ENCODE peak calls at places on chromosome 18, in seven cellular contexts. X is activated naive CD4-positive, alpha-beta T cell; E is omental fat pad; Q is HTR-8/SVneo; S is bronchial epithelial cell; V is brain microvascular endothelial cell; I is lower lobe of right lung. O is an unnamed sample.

GRCh38 chr18:48834421-48835011 is 116.2 kb downstream of the SMAD7 start:
- DNase-seq in X (peak), E (peak), Q (peak), S (peak), V (peak), I (peak), O (peak)

GRCh38 chr18:79323471-79323870 is 72.3 kb upstream of the NFATC1 start:
- DNase-seq in X (no peak), E (no peak), Q (no peak), S (no peak), V (no peak), I (no peak), O (no peak)

GRCh38 chr18:26579941-26580618 is 31.7 kb upstream of the KCTD1 start:
- DNase-seq in X (no peak), E (no peak), Q (no peak), S (peak), V (no peak), I (peak), O (peak)

GRCh38 chr18:33849731-33850130 is 271.7 kb downstream of the ASXL3 start:
- DNase-seq in X (no peak), E (no peak), Q (no peak), S (no peak), V (no peak), I (no peak), O (no peak)

GRCh38 chr18:80120932-80121331 is 11.9 kb downstream of the ADNP2 start:
- DNase-seq in X (no peak), E (no peak), Q (no peak), S (no peak), V (no peak), I (no peak), O (no peak)

GRCh38 chr18:13463526-13463925 is 245.0 kb downstream of the LDLRAD4 start:
- DNase-seq in X (no peak), E (no peak), Q (no peak), S (no peak), V (no peak), I (no peak), O (no peak)

GRCh38 chr18:79451237-79452125 is 55.8 kb downstream of the NFATC1 start:
- DNase-seq in X (no peak), E (no peak), Q (no peak), S (no peak), V (no peak), I (no peak), O (no peak)

GRCh38 chr18:11518788-11519685 is 90.4 kb upstream of the SLC35G4 start:
- DNase-seq in X (no peak), E (no peak), Q (peak), S (peak), V (peak), I (no peak), O (peak)

GRCh38 chr18:8288447-8289213 is 320.6 kb upstream of the RAB12 start:
- DNase-seq in X (no peak), E (no peak), Q (no peak), S (no peak), V (no peak), I (no peak), O (no peak)

GRCh38 chr18:49491534-49491856 is 4.5 kb upstream of the C18orf32 start:
- DNase-seq in X (no peak), E (no peak), Q (no peak), S (no peak), V (no peak), I (no peak), O (no peak)

GRCh38 chr18:23377669-23378469 is 75.2 kb upstream of the RIOK3 start:
- DNase-seq in X (no peak), E (no peak), Q (peak), S (peak), V (peak), I (no peak), O (peak)

GRCh38 chr18:50602466-50602865 is 42.6 kb downstream of the MAPK4 start:
- DNase-seq in X (no peak), E (no peak), Q (no peak), S (peak), V (no peak), I (no peak), O (peak)

GRCh38 chr18:76476665-76477561 is 18.1 kb downstream of the ZNF516 start:
- DNase-seq in X (no peak), E (no peak), Q (peak), S (peak), V (peak), I (no peak), O (peak)

GRCh38 chr18:29096380-29096779 is 919.5 kb upstream of the CDH2 start:
- DNase-seq in X (no peak), E (no peak), Q (no peak), S (no peak), V (no peak), I (peak), O (no peak)

GRCh38 chr18:69774831-69775230 is 172.8 kb downstream of the CD226 start:
- DNase-seq in X (no peak), E (no peak), Q (no peak), S (no peak), V (peak), I (no peak), O (no peak)

GRCh38 chr18:37570336-37570930 is 4.8 kb upstream of the CELF4 start:
- DNase-seq in X (no peak), E (no peak), Q (no peak), S (no peak), V (no peak), I (no peak), O (no peak)

GRCh38 chr18:45567123-45567522 is 48.2 kb upstream of the SLC14A2 start:
- DNase-seq in X (no peak), E (no peak), Q (no peak), S (no peak), V (peak), I (no peak), O (no peak)

GRCh38 chr18:48996901-48997463 is 46.2 kb upstream of the SMAD7 start:
- DNase-seq in X (no peak), E (no peak), Q (peak), S (peak), V (peak), I (peak), O (peak)

GRCh38 chr18:9506046-9506792 is 30.9 kb downstream of the RALBP1 start:
- DNase-seq in X (no peak), E (no peak), Q (no peak), S (peak), V (no peak), I (no peak), O (no peak)

O was measured in A172.